ENCODE peak calls at places on chromosomes 16 and 17, in nine cellular contexts. P is prostate gland, H is sigmoid colon, M is spleen, T is heart right ventricle, F is uterus, D is transverse colon, N is mucosa of descending colon, K is Peyer's patch. O is an unnamed sample.

GRCh38 chr17:58333396-58334207 is 5.0 kb upstream of the TSPOAP1 start:
- DNase-seq in P (no peak), H (no peak), M (peak; percentile 77), T (no peak), F (no peak), D (no peak), N (no peak), K (no peak), O (no peak)

GRCh38 chr16:75251280-75252048 is at the start of gene BCAR1:
- DNase-seq in P (peak; percentile 88), H (peak; percentile 94), M (peak; percentile 85), T (peak; percentile 91), F (peak; percentile 89), D (peak; percentile 88), N (peak; percentile 89), K (peak; percentile 87), O (peak; percentile 91)

GRCh38 chr17:69492410-69493071 is 78.0 kb downstream of the MAP2K6 start:
- DNase-seq in P (no peak), H (no peak), M (no peak), T (no peak), F (no peak), D (no peak), N (no peak), K (no peak), O (peak; percentile 62)

GRCh38 chr17:62895650-62896301 is 70.3 kb upstream of the TANC2 start:
- DNase-seq in P (no peak), H (no peak), M (no peak), T (no peak), F (no peak), D (no peak), N (no peak), K (no peak), O (no peak)

GRCh38 chr17:15343749-15344148 is 2.4 kb upstream of the TEKT3 start:
- DNase-seq in P (no peak), H (no peak), M (no peak), T (no peak), F (no peak), D (no peak), N (no peak), K (peak; percentile 75), O (no peak)

GRCh38 chr16:58094791-58095574 is 34.2 kb downstream of the CFAP20 start:
- DNase-seq in P (no peak), H (no peak), M (no peak), T (no peak), F (no peak), D (no peak), N (no peak), K (no peak), O (no peak)

GRCh38 chr16:89805136-89805905 is 11.1 kb downstream of the FANCA start:
- DNase-seq in P (no peak), H (no peak), M (no peak), T (no peak), F (no peak), D (no peak), N (no peak), K (no peak), O (no peak)

GRCh38 chr17:73663614-73664013 is 19.4 kb upstream of the SDK2 start:
- DNase-seq in P (no peak), H (no peak), M (no peak), T (no peak), F (no peak), D (no peak), N (no peak), K (no peak), O (no peak)

GRCh38 chr17:68378202-68379149 is 78.8 kb downstream of the WIPI1 start:
- DNase-seq in P (peak; percentile 90), H (peak; percentile 98), M (peak; percentile 92), T (peak; percentile 92), F (peak; percentile 98), D (peak; percentile 77), N (peak; percentile 87), K (peak; percentile 88), O (no peak)

GRCh38 chr17:78490673-78491072 is 86.5 kb downstream of the DNAH17 start:
- DNase-seq in P (no peak), H (no peak), M (no peak), T (no peak), F (no peak), D (no peak), N (no peak), K (no peak), O (no peak)

GRCh38 chr16:4172070-4172469 is 55.8 kb upstream of the ADCY9 start:
- DNase-seq in P (no peak), H (no peak), M (no peak), T (no peak), F (no peak), D (no peak), N (no peak), K (no peak), O (no peak)

GRCh38 chr16:67537270-67537635 is 8.6 kb downstream of the RIPOR1 start:
- DNase-seq in P (peak; percentile 49), H (peak; percentile 87), M (peak; percentile 94), T (peak; percentile 78), F (peak; percentile 74), D (peak; percentile 57), N (peak; percentile 75), K (peak; percentile 76), O (no peak)

GRCh38 chr17:5705081-5705875 is 121.0 kb upstream of the NLRP1 start:
- DNase-seq in P (no peak), H (no peak), M (no peak), T (no peak), F (no peak), D (no peak), N (no peak), K (peak; percentile 30), O (no peak)

GRCh38 chr17:19457830-19458271 is 46.8 kb downstream of the RNF112 start:
- DNase-seq in P (no peak), H (no peak), M (peak; percentile 24), T (no peak), F (no peak), D (no peak), N (no peak), K (no peak), O (no peak)

GRCh38 chr17:76886395-76886794 is 18.2 kb downstream of the MGAT5B start:
- DNase-seq in P (no peak), H (no peak), M (peak; percentile 36), T (no peak), F (no peak), D (no peak), N (no peak), K (no peak), O (no peak)

GRCh38 chr17:76888661-76889060 is 20.5 kb downstream of the MGAT5B start:
- DNase-seq in P (no peak), H (no peak), M (peak; percentile 44), T (no peak), F (no peak), D (no peak), N (no peak), K (no peak), O (no peak)

GRCh38 chr17:76884995-76885896 is 17.0 kb downstream of the MGAT5B start:
- DNase-seq in P (no peak), H (no peak), M (no peak), T (no peak), F (no peak), D (no peak), N (no peak), K (no peak), O (no peak)

GRCh38 chr17:76889323-76889722 is 21.1 kb downstream of the MGAT5B start:
- DNase-seq in P (no peak), H (no peak), M (peak; percentile 55), T (no peak), F (no peak), D (no peak), N (no peak), K (no peak), O (no peak)

GRCh38 chr17:76887809-76888208 is 19.6 kb downstream of the MGAT5B start:
- DNase-seq in P (no peak), H (no peak), M (no peak), T (no peak), F (no peak), D (no peak), N (no peak), K (no peak), O (no peak)
- TF ChIP-seq CTCF in P (no peak), H (no peak), M (no peak), T (no peak), F (no peak), D (no peak), N (no peak), K (no peak), O (no peak)

DNA sequence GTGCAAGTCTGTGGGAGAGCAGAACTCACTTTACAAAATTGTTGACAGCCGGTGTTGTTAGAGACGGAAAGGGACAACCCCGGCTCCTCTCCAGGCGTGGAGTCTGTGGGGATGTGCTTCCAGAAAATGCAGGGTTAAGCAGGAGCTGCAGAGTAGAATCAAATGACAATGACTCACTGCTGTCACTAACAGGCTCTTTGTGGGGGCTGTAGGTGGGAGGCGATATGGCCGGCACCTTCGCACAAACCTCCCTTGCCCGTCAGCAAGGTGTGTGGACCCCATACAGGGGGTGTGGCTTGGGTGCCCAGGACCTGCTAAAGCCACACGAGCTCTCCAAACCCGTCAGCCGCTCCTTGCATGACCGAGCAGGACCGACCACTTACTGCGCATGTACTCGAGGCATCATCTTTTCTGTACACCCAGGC is 5.8 kb downstream of the PDK2 start:
- DNase-seq in P (no peak), H (no peak), M (no peak), T (no peak), F (no peak), D (no peak), N (peak; percentile 62), K (no peak), O (no peak)
- H3K4me1 ChIP-seq in P (peaks cover 3% of the 10 kb centered on the region), H (peaks cover 51% of the 10 kb centered on the region), M (peaks cover 9% of the 10 kb centered on the region), T (peaks cover 80% of the 10 kb centered on the region), F (peaks cover 5% of the 10 kb centered on the region), D (peaks cover 48% of the 10 kb centered on the region), N (peaks cover 56% of the 10 kb centered on the region), K (peaks cover 5% of the 10 kb centered on the region), O (no peaks in the 10 kb centered on the region)

GRCh38 chr16:55622930-55623561 is 32.7 kb upstream of the SLC6A2 start:
- DNase-seq in P (no peak), H (no peak), M (no peak), T (no peak), F (no peak), D (no peak), N (no peak), K (no peak), O (no peak)
- TF ChIP-seq CTCF in P (no peak), H (no peak), M (no peak), T (peak; percentile 12), F (no peak), D (no peak), N (no peak), K (no peak), O (peak; percentile 34)

GRCh38 chr17:48483471-48484131 is 47.2 kb downstream of the HOXB1 start:
- DNase-seq in P (peak; percentile 15), H (peak; percentile 79), M (no peak), T (no peak), F (no peak), D (peak; percentile 38), N (no peak), K (peak; percentile 54), O (peak; percentile 91)

GRCh38 chr17:48483004-48483403 is 47.8 kb downstream of the HOXB1 start:
- DNase-seq in P (no peak), H (no peak), M (no peak), T (no peak), F (no peak), D (no peak), N (no peak), K (no peak), O (no peak)

GRCh38 chr17:48484256-48484655 is 46.6 kb downstream of the HOXB1 start:
- DNase-seq in P (no peak), H (no peak), M (no peak), T (no peak), F (no peak), D (no peak), N (no peak), K (no peak), O (no peak)

GRCh38 chr17:48486557-48486956 is 44.3 kb downstream of the HOXB1 start:
- DNase-seq in P (no peak), H (peak; percentile 56), M (no peak), T (no peak), F (no peak), D (no peak), N (no peak), K (no peak), O (peak; percentile 90)

GRCh38 chr17:48484850-48485249 is 46.0 kb downstream of the HOXB1 start:
- DNase-seq in P (no peak), H (no peak), M (no peak), T (no peak), F (no peak), D (no peak), N (no peak), K (no peak), O (no peak)
- H3K4me1 ChIP-seq in P (no peaks in the 10 kb centered on the region), H (peaks cover 20% of the 10 kb centered on the region), M (peaks cover 4% of the 10 kb centered on the region), T (no peaks in the 10 kb centered on the region), F (no peaks in the 10 kb centered on the region), D (peaks cover 6% of the 10 kb centered on the region), N (no peaks in the 10 kb centered on the region), K (no peaks in the 10 kb centered on the region), O (peaks cover 49% of the 10 kb centered on the region)